ENCODE peak calls at places on chromosomes 4 and X, in six cellular contexts. One of them, this sample, is unnamed.

GRCh38 chrX:74613350-74614192 is 853 bp downstream of the RLIM start:
- DNase-seq in IMR-90: peak
- DNase-seq in activated CD8-positive, alpha-beta T cell treated with anti-CD3 and anti-CD28 coated beads, Interleukin-2, amount 10 ng/mL, durations not matched to agents 7 days and 5 days: no peak
- DNase-seq in amniotic stem cell: peak
- DNase-seq in CD4-positive, alpha-beta T cell: no peak
- DNase-seq in NCI-H2029: peak
- DNase-seq in this sample: no peak

GRCh38 chrX:134418317-134419113 is 41.5 kb upstream of the HPRT1 start:
- DNase-seq in CD4-positive, alpha-beta T cell: no peak
- DNase-seq in NCI-H2029: no peak
- DNase-seq in amniotic stem cell: no peak
- DNase-seq in activated CD8-positive, alpha-beta T cell treated with anti-CD3 and anti-CD28 coated beads, Interleukin-2, amount 10 ng/mL, durations not matched to agents 7 days and 5 days: no peak
- DNase-seq in IMR-90: peak
- DNase-seq in this sample: no peak

GRCh38 chrX:120262781-120263719 is 12.4 kb downstream of the ZBTB33 start:
- DNase-seq in activated CD8-positive, alpha-beta T cell treated with anti-CD3 and anti-CD28 coated beads, Interleukin-2, amount 10 ng/mL, durations not matched to agents 7 days and 5 days: no peak
- DNase-seq in IMR-90: no peak
- DNase-seq in amniotic stem cell: no peak
- DNase-seq in NCI-H2029: no peak
- DNase-seq in CD4-positive, alpha-beta T cell: no peak
- DNase-seq in this sample: no peak

GRCh38 chrX:9342581-9343051 is 122.2 kb upstream of the TBL1X start:
- DNase-seq in NCI-H2029: peak
- DNase-seq in IMR-90: peak
- DNase-seq in amniotic stem cell: no peak
- DNase-seq in CD4-positive, alpha-beta T cell: peak
- DNase-seq in activated CD8-positive, alpha-beta T cell treated with anti-CD3 and anti-CD28 coated beads, Interleukin-2, amount 10 ng/mL, durations not matched to agents 7 days and 5 days: peak
- DNase-seq in this sample: peak

GRCh38 chrX:15310117-15310516 is 5.3 kb downstream of the ASB11 start:
- DNase-seq in IMR-90: peak
- DNase-seq in CD4-positive, alpha-beta T cell: no peak
- DNase-seq in amniotic stem cell: no peak
- DNase-seq in NCI-H2029: peak
- DNase-seq in activated CD8-positive, alpha-beta T cell treated with anti-CD3 and anti-CD28 coated beads, Interleukin-2, amount 10 ng/mL, durations not matched to agents 7 days and 5 days: no peak
- DNase-seq in this sample: peak

GRCh38 chr4:42344749-42345148 is 52.5 kb upstream of the SHISA3 start:
- DNase-seq in amniotic stem cell: no peak
- DNase-seq in CD4-positive, alpha-beta T cell: no peak
- DNase-seq in IMR-90: no peak
- DNase-seq in activated CD8-positive, alpha-beta T cell treated with anti-CD3 and anti-CD28 coated beads, Interleukin-2, amount 10 ng/mL, durations not matched to agents 7 days and 5 days: no peak
- DNase-seq in NCI-H2029: no peak
- DNase-seq in this sample: no peak

GRCh38 chr4:145098675-145099037 is 545 bp downstream of the ABCE1 start:
- DNase-seq in CD4-positive, alpha-beta T cell: peak
- DNase-seq in amniotic stem cell: no peak
- DNase-seq in activated CD8-positive, alpha-beta T cell treated with anti-CD3 and anti-CD28 coated beads, Interleukin-2, amount 10 ng/mL, durations not matched to agents 7 days and 5 days: peak
- DNase-seq in IMR-90: peak
- DNase-seq in NCI-H2029: no peak
- DNase-seq in this sample: peak

GRCh38 chrX:73817381-73818199 is 254.6 kb downstream of the CHIC1 start:
- DNase-seq in NCI-H2029: no peak
- DNase-seq in IMR-90: no peak
- DNase-seq in amniotic stem cell: no peak
- DNase-seq in CD4-positive, alpha-beta T cell: no peak
- DNase-seq in activated CD8-positive, alpha-beta T cell treated with anti-CD3 and anti-CD28 coated beads, Interleukin-2, amount 10 ng/mL, durations not matched to agents 7 days and 5 days: no peak
- DNase-seq in this sample: no peak

GRCh38 chr4:3330682-3331081 is 37.9 kb downstream of the RGS12 start:
- DNase-seq in CD4-positive, alpha-beta T cell: no peak
- DNase-seq in activated CD8-positive, alpha-beta T cell treated with anti-CD3 and anti-CD28 coated beads, Interleukin-2, amount 10 ng/mL, durations not matched to agents 7 days and 5 days: peak
- DNase-seq in amniotic stem cell: no peak
- DNase-seq in IMR-90: no peak
- DNase-seq in NCI-H2029: no peak
- DNase-seq in this sample: no peak